ENCODE peak calls at places on chromosome 11, in nine cellular contexts. N is smooth muscle cell of the brain vasculature; C is frontal cortex; G is stimulated activated CD8-positive, alpha-beta memory T cell treated with anti-CD3 and anti-CD28 coated beads, Interleukin-15, amount 100 ng/mL, for 4 hours; E is skeletal muscle cell; U is endodermal cell; Z is left lobe of liver; D is left colon; I is astrocyte of the spinal cord. W is an unnamed sample.

GRCh38 chr11:75475767-75476650 is 43.0 kb upstream of the KLHL35 start:
- DNase-seq in E (no peak), C (no peak), U (no peak), I (no peak), Z (no peak), D (peak), G (no peak), N (no peak), W (peak)

GRCh38 chr11:68355471-68355870 is 43.1 kb downstream of the LRP5 start:
- DNase-seq in U (no peak), N (no peak), D (no peak), C (no peak), E (no peak), I (no peak), Z (no peak), G (no peak), W (no peak)

GRCh38 chr11:94519478-94520084 is 7.3 kb downstream of the C11orf97 start:
- DNase-seq in I (peak), N (no peak), E (no peak), Z (no peak), C (peak), U (no peak), D (no peak), G (no peak), W (no peak)

GRCh38 chr11:201936-202335 is 5.3 kb downstream of the BET1L start:
- DNase-seq in U (no peak), N (no peak), E (no peak), I (no peak), C (no peak), Z (no peak), G (no peak), D (no peak), W (no peak)

GRCh38 chr11:128421577-128421976 is 165.8 kb downstream of the ETS1 start:
- DNase-seq in E (no peak), U (no peak), C (no peak), N (no peak), Z (no peak), I (peak), D (no peak), G (no peak), W (no peak)

GRCh38 chr11:17063171-17064002 is 14.1 kb downstream of the RPS13 start:
- DNase-seq in Z (peak), C (peak), N (no peak), E (no peak), I (peak), D (peak), G (no peak), U (peak), W (peak)

GRCh38 chr11:117876049-117876340 is 463 bp downstream of the FXYD6 start:
- DNase-seq in E (no peak), Z (no peak), G (no peak), C (no peak), D (no peak), N (no peak), U (no peak), I (no peak), W (no peak)

GRCh38 chr11:36149538-36150242 is 139.5 kb downstream of the COMMD9 start:
- DNase-seq in Z (no peak), G (no peak), I (peak), C (peak), U (peak), N (peak), E (peak), D (peak), W (peak)

GRCh38 chr11:115220423-115220822 is 283.8 kb downstream of the CADM1 start:
- DNase-seq in E (no peak), G (no peak), N (no peak), Z (no peak), C (no peak), I (no peak), D (no peak), U (no peak), W (no peak)

GRCh38 chr11:88179966-88180629 is 4.9 kb upstream of the RAB38 start:
- DNase-seq in D (no peak), E (peak), U (no peak), Z (no peak), I (peak), N (no peak), G (no peak), C (no peak), W (no peak)

GRCh38 chr11:8017894-8018741 is 31.0 kb downstream of the EIF3F start:
- DNase-seq in D (no peak), C (peak), E (no peak), I (peak), U (peak), G (no peak), N (no peak), Z (peak), W (no peak)

GRCh38 chr11:93100211-93100610 is 97.6 kb downstream of the SLC36A4 start:
- DNase-seq in N (no peak), U (no peak), Z (no peak), D (no peak), C (no peak), G (no peak), E (peak), I (peak), W (no peak)

GRCh38 chr11:69915501-69916250 is 96.5 kb upstream of the FGF3 start:
- DNase-seq in I (peak), Z (peak), G (no peak), U (peak), N (no peak), D (peak), E (no peak), C (peak), W (peak)

GRCh38 chr11:116578971-116579687 is 193.7 kb downstream of the BUD13 start:
- DNase-seq in I (no peak), E (no peak), G (no peak), U (peak), N (no peak), D (no peak), C (no peak), Z (no peak), W (no peak)

GRCh38 chr11:71103266-71103665 is 149.1 kb downstream of the SHANK2 start:
- DNase-seq in Z (no peak), U (no peak), G (no peak), I (no peak), D (no peak), E (no peak), N (no peak), C (no peak), W (no peak)

GRCh38 chr11:86676533-86677154 is 4.2 kb upstream of the ME3 start:
- DNase-seq in G (no peak), D (no peak), C (no peak), N (no peak), U (peak), Z (no peak), E (no peak), I (no peak), W (no peak)

GRCh38 chr11:69744435-69744834 is 30.7 kb downstream of the FGF4 start:
- DNase-seq in E (peak), Z (no peak), I (peak), C (no peak), U (peak), G (no peak), N (peak), D (no peak), W (no peak)

GRCh38 chr11:71247551-71248250 is 4.7 kb downstream of the SHANK2 start:
- DNase-seq in U (peak), C (no peak), I (no peak), N (no peak), G (no peak), Z (peak), E (no peak), D (no peak), W (no peak)

GRCh38 chr11:119482561-119483001 is 59.6 kb upstream of the THY1 start:
- DNase-seq in E (no peak), C (no peak), Z (peak), N (no peak), D (no peak), U (no peak), I (no peak), G (no peak), W (no peak)

GRCh38 chr11:127006311-127006710 is 5.7 kb upstream of the KIRREL3 start:
- DNase-seq in I (peak), D (no peak), Z (no peak), C (no peak), U (no peak), N (no peak), G (no peak), E (no peak), W (no peak)

GRCh38 chr11:3101921-3102640 is 44.9 kb upstream of the CARS1 start:
- DNase-seq in E (no peak), G (no peak), I (no peak), D (no peak), Z (no peak), N (no peak), U (peak), C (no peak), W (peak)

GRCh38 chr11:21988477-21988876 is 204.4 kb upstream of the ANO5 start:
- DNase-seq in E (no peak), G (no peak), I (no peak), N (no peak), U (no peak), Z (no peak), D (no peak), C (no peak), W (no peak)

GRCh38 chr11:110130642-110131238 is 37.5 kb downstream of the ZC3H12C start:
- DNase-seq in N (no peak), Z (no peak), E (no peak), I (peak), G (no peak), D (peak), C (no peak), U (peak), W (no peak)

GRCh38 chr11:12715131-12715530 is 40.9 kb downstream of the TEAD1 start:
- DNase-seq in I (no peak), Z (no peak), E (no peak), G (no peak), U (no peak), C (no peak), D (no peak), N (no peak), W (no peak)

GRCh38 chr11:75342966-75343870 is 8.2 kb downstream of the ARRB1 start:
- DNase-seq in C (peak), G (no peak), Z (no peak), E (no peak), U (peak), I (no peak), N (no peak), D (no peak), W (no peak)

GRCh38 chr11:86984701-86985100 is 29.5 kb upstream of the FZD4 start:
- DNase-seq in Z (no peak), G (no peak), U (no peak), E (no peak), C (no peak), D (no peak), I (no peak), N (no peak), W (peak)

GRCh38 chr11:126284829-126285228 is 1.9 kb downstream of the TIRAP start:
- DNase-seq in U (no peak), N (peak), E (peak), G (peak), D (peak), I (peak), Z (no peak), C (no peak), W (no peak)

GRCh38 chr11:92531051-92531747 is 306.6 kb downstream of the FAT3 start:
- DNase-seq in Z (no peak), D (no peak), I (no peak), N (no peak), U (no peak), C (no peak), E (no peak), G (no peak), W (no peak)